ENCODE peak calls at places on chromosomes 2 and 18, in six cellular contexts. Z is IMR-90, X is tibial artery, Q is right cardiac atrium, R is adipocyte, D is Caco-2. E is an unnamed sample.

GRCh38 chr18:63452273-63452672 is 24.5 kb upstream of the SERPINB5 start:
- DNase-seq in Z (no peak), X (no peak), Q (no peak), R (no peak), D (peak; percentile 38), E (no peak)

GRCh38 chr18:22912835-22913234 is 20.3 kb upstream of the RBBP8 start:
- DNase-seq in Z (peak; percentile 19), X (no peak), Q (no peak), R (peak; percentile 50), D (no peak), E (peak; percentile 83)

GRCh38 chr2:217090024-217090473 is 230.2 kb upstream of the TNP1 start:
- DNase-seq in Z (peak; percentile 28), X (no peak), Q (no peak), R (no peak), D (no peak), E (no peak)

GRCh38 chr18:44895176-44895798 is 214.6 kb downstream of the SETBP1 start:
- DNase-seq in Z (peak; percentile 45), X (peak; percentile 46), Q (peak; percentile 24), R (no peak), D (peak; percentile 47), E (peak; percentile 78)

GRCh38 chr2:26770986-26771586 is 7.0 kb downstream of the SLC35F6 start:
- DNase-seq in Z (peak; percentile 90), X (peak; percentile 97), Q (peak; percentile 88), R (peak; percentile 85), D (peak; percentile 57), E (peak; percentile 94)

GRCh38 chr2:240983996-240984498 is 14.4 kb upstream of the SNED1 start:
- DNase-seq in Z (no peak), X (peak; percentile 17), Q (peak; percentile 16), R (no peak), D (peak; percentile 23), E (no peak)

GRCh38 chr2:79982445-79982844 is 322.1 kb downstream of the LRRTM1 start:
- DNase-seq in Z (no peak), X (no peak), Q (no peak), R (no peak), D (peak; percentile 45), E (peak; percentile 11)

GRCh38 chr18:58819051-58819450 is 45.6 kb upstream of the ZNF532 start:
- DNase-seq in Z (no peak), X (no peak), Q (no peak), R (no peak), D (no peak), E (no peak)

GRCh38 chr2:95262896-95263542 is 11.2 kb upstream of the PROM2 start:
- DNase-seq in Z (no peak), X (no peak), Q (no peak), R (no peak), D (no peak), E (no peak)

GRCh38 chr2:100742884-100743283 is 77.1 kb upstream of the NPAS2 start:
- DNase-seq in Z (peak; percentile 98), X (no peak), Q (peak; percentile 43), R (peak; percentile 97), D (no peak), E (no peak)

GRCh38 chr18:48002933-48003365 is 72.5 kb upstream of the SMAD2 start:
- DNase-seq in Z (peak; percentile 7), X (no peak), Q (peak; percentile 62), R (peak; percentile 53), D (no peak), E (no peak)

GRCh38 chr2:225041871-225042799 is at the start of gene DOCK10:
- DNase-seq in Z (peak; percentile 69), X (no peak), Q (peak; percentile 20), R (peak; percentile 82), D (no peak), E (peak; percentile 29)

GRCh38 chr2:11771971-11772615 is 25.7 kb downstream of the LPIN1 start:
- DNase-seq in Z (no peak), X (no peak), Q (no peak), R (no peak), D (no peak), E (no peak)

GRCh38 chr18:48594725-48595124 is 55.9 kb downstream of the CTIF start:
- DNase-seq in Z (no peak), X (no peak), Q (peak; percentile 50), R (no peak), D (no peak), E (no peak)

GRCh38 chr2:176186024-176186423 is 2.4 kb upstream of the HOXD1 start:
- DNase-seq in Z (no peak), X (no peak), Q (no peak), R (no peak), D (no peak), E (no peak)

GRCh38 chr2:176188969-176189665 is 649 bp downstream of the HOXD1 start:
- DNase-seq in Z (no peak), X (no peak), Q (no peak), R (no peak), D (no peak), E (no peak)

GRCh38 chr2:176189666-176190641 is 1.5 kb downstream of the HOXD1 start:
- DNase-seq in Z (no peak), X (no peak), Q (no peak), R (peak; percentile 8), D (no peak), E (peak; percentile 35)

GRCh38 chr2:176187306-176188217 is 906 bp upstream of the HOXD1 start:
- DNase-seq in Z (no peak), X (no peak), Q (no peak), R (peak; percentile 31), D (no peak), E (no peak)

GRCh38 chr2:176188218-176188968 is at the start of gene HOXD1:
- DNase-seq in Z (no peak), X (no peak), Q (no peak), R (peak; percentile 20), D (peak; percentile 51), E (no peak)
- H3K27me3 ChIP-seq in Z (peaks cover 53% of the 10 kb centered on the region), X (peaks cover 57% of the 10 kb centered on the region), Q (peaks cover 12% of the 10 kb centered on the region), R (peaks cover 18% of the 10 kb centered on the region), D (peaks cover 3% of the 10 kb centered on the region), E (peaks cover 100% of the 10 kb centered on the region)

DNA sequence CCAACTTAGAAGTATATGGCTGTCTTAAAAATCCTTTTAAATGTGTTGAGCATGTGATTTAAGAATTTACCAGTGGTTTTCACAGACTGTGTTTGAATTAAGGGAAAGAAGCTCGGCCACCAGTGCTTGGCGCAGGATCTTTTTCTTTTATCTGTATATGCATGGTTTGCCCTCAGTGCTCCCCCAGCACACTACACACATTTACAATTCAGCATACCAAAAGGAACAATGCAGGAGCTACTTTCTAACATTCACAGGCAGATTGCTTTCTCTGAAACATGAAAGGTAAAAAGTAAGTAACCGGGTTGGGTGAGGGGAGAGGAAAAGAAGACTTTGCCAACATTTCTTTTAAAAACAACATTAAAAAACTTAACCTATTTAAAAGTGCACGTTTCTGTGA is 3.9 kb downstream of the SALL3 start:
- DNase-seq in Z (no peak), X (no peak), Q (no peak), R (no peak), D (no peak), E (no peak)
- H3K27me3 ChIP-seq in Z (peaks cover 37% of the 10 kb centered on the region), X (peaks cover 83% of the 10 kb centered on the region), Q (peaks cover 9% of the 10 kb centered on the region), R (peaks cover 67% of the 10 kb centered on the region), D (no peaks in the 10 kb centered on the region), E (peaks cover 75% of the 10 kb centered on the region)

GRCh38 chr2:237353207-237353606 is 60.8 kb downstream of the COL6A3 start:
- DNase-seq in Z (no peak), X (no peak), Q (no peak), R (no peak), D (no peak), E (no peak)

GRCh38 chr2:237352279-237352845 is 61.6 kb downstream of the COL6A3 start:
- DNase-seq in Z (no peak), X (no peak), Q (no peak), R (no peak), D (no peak), E (no peak)

GRCh38 chr2:237354930-237355329 is 59.0 kb downstream of the COL6A3 start:
- DNase-seq in Z (peak; percentile 72), X (no peak), Q (no peak), R (peak; percentile 15), D (no peak), E (no peak)

GRCh38 chr2:237358721-237359595 is 55.0 kb downstream of the COL6A3 start:
- DNase-seq in Z (no peak), X (no peak), Q (no peak), R (no peak), D (no peak), E (no peak)

GRCh38 chr2:237355726-237356125 is 58.2 kb downstream of the COL6A3 start:
- DNase-seq in Z (no peak), X (peak; percentile 43), Q (no peak), R (no peak), D (no peak), E (no peak)
- H3K27me3 ChIP-seq in Z (no peaks in the 10 kb centered on the region), X (no peaks in the 10 kb centered on the region), Q (no peaks in the 10 kb centered on the region), R (no peaks in the 10 kb centered on the region), D (peaks cover 2% of the 10 kb centered on the region), E (no peaks in the 10 kb centered on the region)

GRCh38 chr2:102619414-102620319 is at the start of gene SLC9A2:
- DNase-seq in Z (no peak), X (no peak), Q (no peak), R (peak; percentile 18), D (peak; percentile 56), E (peak; percentile 78)
- H3K27me3 ChIP-seq in Z (peaks cover 38% of the 10 kb centered on the region), X (peaks cover 38% of the 10 kb centered on the region), Q (peaks cover 8% of the 10 kb centered on the region), R (peaks cover 59% of the 10 kb centered on the region), D (no peaks in the 10 kb centered on the region), E (peaks cover 97% of the 10 kb centered on the region)

DNA sequence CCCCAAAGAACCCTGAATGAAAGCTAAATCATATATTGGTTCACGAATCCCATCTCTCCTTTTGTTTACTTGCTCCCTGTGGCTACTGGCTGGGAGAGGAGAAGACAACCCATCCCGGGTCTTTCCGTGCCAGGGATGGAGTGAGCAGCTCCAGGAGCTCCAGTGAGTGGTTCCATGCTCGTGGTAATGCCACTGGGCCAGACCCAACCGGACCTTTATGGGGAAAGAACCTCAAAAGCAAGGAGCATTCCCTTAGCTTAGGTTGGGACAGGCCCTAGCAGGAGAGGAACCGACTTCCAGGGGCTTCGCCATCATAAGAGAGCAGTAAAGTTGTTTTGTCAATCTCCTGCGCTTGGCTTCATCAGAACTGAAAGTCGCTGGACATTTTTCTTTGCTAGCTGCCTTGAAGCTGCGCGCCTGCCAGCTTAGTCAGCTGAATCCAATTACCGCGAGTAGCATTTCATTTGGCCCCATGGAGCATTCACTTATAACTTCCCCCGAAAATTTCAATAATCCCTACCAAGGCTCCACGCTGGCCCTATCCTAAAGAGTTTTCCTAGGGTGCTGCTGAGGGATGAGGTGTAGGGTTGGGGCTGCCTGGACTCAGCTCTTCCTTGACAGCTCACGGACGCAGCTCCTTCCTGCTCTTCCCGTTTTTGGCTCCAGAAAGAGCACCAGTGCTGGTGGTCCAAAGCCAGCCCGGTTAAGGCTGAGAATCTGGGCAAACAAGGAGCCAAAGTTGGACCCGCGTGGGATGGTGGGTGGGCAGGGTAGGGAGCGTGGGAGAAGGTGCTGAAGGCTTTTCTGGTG is 4.9 kb downstream of the HOXD3 start:
- DNase-seq in Z (peak; percentile 12), X (no peak), Q (no peak), R (peak; percentile 70), D (no peak), E (peak; percentile 25)
- H3K27me3 ChIP-seq in Z (peaks cover 91% of the 10 kb centered on the region), X (peaks cover 82% of the 10 kb centered on the region), Q (no peaks in the 10 kb centered on the region), R (no peaks in the 10 kb centered on the region), D (no peaks in the 10 kb centered on the region), E (peaks cover 100% of the 10 kb centered on the region)

DNA sequence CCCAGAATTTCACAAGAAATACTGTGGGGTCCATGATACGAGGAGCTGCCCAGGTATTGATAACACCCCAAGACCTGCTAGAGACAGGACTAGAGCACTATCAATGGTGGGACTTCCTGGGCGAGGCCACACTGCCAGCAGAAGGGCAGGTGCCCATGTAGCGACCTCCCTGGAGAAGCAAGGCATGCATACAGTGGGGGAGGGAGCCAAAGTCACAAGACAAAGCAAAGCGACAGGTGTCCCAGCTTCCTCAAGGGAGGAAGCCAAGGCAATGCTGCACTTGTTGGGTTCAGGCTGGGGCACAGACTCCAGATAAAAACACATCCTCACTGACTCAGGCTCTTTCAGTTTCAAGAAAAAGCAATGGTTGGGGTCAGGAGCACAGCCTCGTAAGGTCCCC is 7.5 kb downstream of the CD207 start:
- DNase-seq in Z (no peak), X (no peak), Q (no peak), R (no peak), D (no peak), E (no peak)
- H3K27me3 ChIP-seq in Z (peaks cover 14% of the 10 kb centered on the region), X (no peaks in the 10 kb centered on the region), Q (no peaks in the 10 kb centered on the region), R (peaks cover 42% of the 10 kb centered on the region), D (no peaks in the 10 kb centered on the region), E (no peaks in the 10 kb centered on the region)